ENCODE peak calls at places on chromosomes 11 and 22, in ten cellular contexts. K, F, C, M, X, E, J, Y, D and O are unnamed samples.

GRCh38 chr22:36193577-36193976 is 8.0 kb downstream of the APOL4 start:
- DNase-seq in J (no peak), K (no peak), C (no peak), E (no peak), F (no peak), D (no peak), Y (no peak), M (no peak), X (no peak), O (no peak)

GRCh38 chr22:22981670-22982571 is 88.4 kb upstream of the GNAZ start:
- DNase-seq in K (no peak), M (no peak), D (no peak), C (no peak), E (no peak), Y (no peak), X (no peak), F (no peak), J (no peak), O (no peak)

GRCh38 chr11:118003021-118003423 is 16.8 kb downstream of the IL10RA start:
- DNase-seq in J (no peak), C (no peak), X (no peak), K (no peak), Y (peak), D (no peak), F (no peak), E (peak), M (no peak), O (peak)

GRCh38 chr11:2521081-2521480 is 76.3 kb downstream of the KCNQ1 start:
- DNase-seq in D (peak), J (no peak), K (no peak), X (no peak), E (no peak), Y (no peak), C (no peak), M (no peak), F (peak), O (no peak)

GRCh38 chr22:49541451-49542230 is 286.0 kb downstream of the BRD1 start:
- DNase-seq in X (no peak), M (no peak), K (no peak), D (no peak), J (no peak), Y (no peak), E (no peak), C (no peak), F (no peak), O (no peak)

GRCh38 chr22:25362215-25362882 is 142.9 kb downstream of the CRYBB2 start:
- DNase-seq in C (peak), F (peak), M (peak), D (peak), X (peak), J (peak), Y (peak), K (peak), E (peak), O (no peak)

GRCh38 chr22:30333707-30334087 is 7.0 kb upstream of the TBC1D10A start:
- DNase-seq in E (no peak), K (no peak), Y (no peak), F (no peak), X (no peak), C (no peak), D (no peak), M (no peak), J (no peak), O (no peak)

GRCh38 chr11:47478651-47479329 is 29.9 kb upstream of the RAPSN start:
- DNase-seq in F (no peak), M (no peak), D (no peak), X (no peak), Y (no peak), K (no peak), J (no peak), E (no peak), C (no peak), O (no peak)

GRCh38 chr11:11510939-11511338 is 110.9 kb downstream of the GALNT18 start:
- DNase-seq in Y (no peak), C (no peak), M (no peak), J (no peak), F (peak), K (no peak), E (no peak), D (no peak), X (no peak), O (no peak)

GRCh38 chr22:42994917-42995562 is 19.9 kb downstream of the PACSIN2 start:
- DNase-seq in M (peak), K (peak), Y (peak), J (no peak), F (no peak), C (peak), E (no peak), X (no peak), D (peak), O (peak)

GRCh38 chr11:115929618-115930129 is 425.5 kb upstream of the CADM1 start:
- DNase-seq in C (no peak), Y (no peak), F (no peak), K (no peak), X (no peak), E (no peak), D (no peak), J (no peak), M (no peak), O (no peak)

GRCh38 chr11:11483622-11484021 is 130.6 kb upstream of the CSNK2A3 start:
- DNase-seq in C (no peak), F (no peak), X (no peak), D (no peak), E (no peak), K (no peak), J (no peak), M (no peak), Y (no peak), O (no peak)

GRCh38 chr22:38180841-38181452 is 683 bp downstream of the PLA2G6 start:
- DNase-seq in C (peak), J (no peak), Y (no peak), E (peak), M (no peak), D (no peak), X (no peak), K (peak), F (no peak), O (no peak)

GRCh38 chr11:72653616-72654000 is 20.6 kb downstream of the PDE2A start:
- DNase-seq in F (no peak), E (no peak), M (no peak), Y (no peak), X (no peak), D (no peak), K (no peak), J (no peak), C (no peak), O (no peak)

GRCh38 chr11:125952973-125953372 is 7.1 kb downstream of the VSIG10L2 start:
- DNase-seq in Y (no peak), D (peak), K (peak), X (no peak), M (no peak), C (no peak), F (no peak), E (no peak), J (no peak), O (no peak)

GRCh38 chr11:33670250-33671011 is 30.2 kb downstream of the C11orf91 start:
- DNase-seq in X (no peak), D (no peak), E (no peak), J (no peak), C (no peak), M (no peak), Y (peak), K (peak), F (no peak), O (no peak)

GRCh38 chr11:132249256-132249655 is 878.8 kb downstream of the NTM start:
- DNase-seq in X (no peak), Y (no peak), K (no peak), E (no peak), C (no peak), J (no peak), D (no peak), F (no peak), M (no peak), O (no peak)

GRCh38 chr11:119486691-119487259 is 63.8 kb upstream of the THY1 start:
- DNase-seq in E (no peak), J (no peak), Y (no peak), X (no peak), M (no peak), K (no peak), F (no peak), D (no peak), C (no peak), O (no peak)

GRCh38 chr11:692824-693414 is 2.1 kb downstream of the DEAF1 start:
- DNase-seq in F (no peak), C (no peak), E (no peak), X (no peak), K (no peak), M (no peak), Y (peak), D (no peak), J (no peak), O (no peak)

GRCh38 chr11:48081151-48082010 is 101.0 kb downstream of the PTPRJ start:
- DNase-seq in Y (peak), M (no peak), X (no peak), E (peak), C (peak), J (no peak), K (no peak), D (peak), F (no peak), O (no peak)

GRCh38 chr11:95674669-95675358 is 114.8 kb downstream of the FAM76B start:
- DNase-seq in J (no peak), E (no peak), M (no peak), C (no peak), X (no peak), Y (no peak), F (no peak), K (no peak), D (no peak), O (no peak)

GRCh38 chr11:91047882-91048281 is 825.0 kb upstream of the CHORDC1 start:
- DNase-seq in E (no peak), Y (no peak), X (no peak), J (no peak), D (no peak), K (no peak), F (peak), M (no peak), C (no peak), O (no peak)

GRCh38 chr22:33296941-33297340 is 238.8 kb upstream of the SYN3 start:
- DNase-seq in D (no peak), X (no peak), C (no peak), E (no peak), Y (no peak), M (no peak), F (no peak), J (no peak), K (no peak), O (no peak)

GRCh38 chr11:10139656-10140055 is 154.4 kb downstream of the SBF2 start:
- DNase-seq in X (no peak), K (peak), M (no peak), C (no peak), J (no peak), D (no peak), E (no peak), F (no peak), Y (no peak), O (no peak)

GRCh38 chr11:7635137-7635536 is 38.2 kb downstream of the CYB5R2 start:
- DNase-seq in K (no peak), E (no peak), J (no peak), M (no peak), X (no peak), C (no peak), Y (no peak), F (no peak), D (no peak), O (no peak)

GRCh38 chr22:34878996-34879395 is 187.0 kb upstream of the ISX start:
- DNase-seq in D (no peak), M (no peak), K (no peak), Y (peak), X (no peak), F (no peak), C (no peak), J (no peak), E (no peak), O (no peak)

GRCh38 chr22:38304526-38304925 is 12.7 kb downstream of the CSNK1E start:
- DNase-seq in X (no peak), K (no peak), E (no peak), C (no peak), J (no peak), F (no peak), M (no peak), Y (no peak), D (no peak), O (no peak)